ENCODE peak calls at places on chromosomes 5 and 9, in nine cellular contexts. S is nephron progenitor cell, J is AG09319, N is IMR-90, Z is MM.1S, Y is fibroblast of pulmonary artery, F is upper lobe of left lung, I is tibial artery, T is GM20000. G is an unnamed sample.

GRCh38 chr9:86034863-86035734 is 64.3 kb downstream of the GOLM1 start:
- DNase-seq in S (peak; percentile 47), F (no peak), I (no peak), T (peak; percentile 48), N (peak; percentile 40), J (no peak), Y (peak; percentile 49), Z (peak; percentile 27), G (peak; percentile 83)

GRCh38 chr9:86511614-86512360 is 157.6 kb upstream of the TUT7 start:
- DNase-seq in I (no peak), T (no peak), N (no peak), F (no peak), Z (no peak), S (no peak), J (no peak), Y (no peak), G (no peak)

GRCh38 chr9:70933318-70933717 is 188.1 kb downstream of the TRPM3 start:
- DNase-seq in Z (no peak), S (no peak), J (no peak), T (no peak), N (peak; percentile 8), Y (peak; percentile 37), I (no peak), F (no peak), G (no peak)

GRCh38 chr5:59760798-59761348 is 132.7 kb downstream of the PDE4D start:
- DNase-seq in Y (peak; percentile 84), I (no peak), F (no peak), J (no peak), Z (no peak), N (peak; percentile 55), S (no peak), T (no peak), G (no peak)

GRCh38 chr5:76379855-76380254 is 23.2 kb upstream of the IQGAP2 start:
- DNase-seq in J (no peak), Y (no peak), T (no peak), S (no peak), N (no peak), I (no peak), F (no peak), Z (no peak), G (no peak)

GRCh38 chr5:9241459-9241858 is 304.4 kb downstream of the SEMA5A start:
- DNase-seq in J (no peak), N (no peak), S (no peak), T (no peak), I (no peak), Y (no peak), Z (no peak), F (no peak), G (no peak)

GRCh38 chr9:111704503-111704902 is 43.1 kb downstream of the GNG10 start:
- DNase-seq in Y (no peak), I (no peak), T (no peak), S (no peak), Z (no peak), F (no peak), N (no peak), J (no peak), G (no peak)

GRCh38 chr5:53507013-53507412 is 26.6 kb downstream of the FST start:
- DNase-seq in Z (no peak), S (no peak), T (no peak), I (no peak), F (no peak), N (no peak), Y (no peak), J (no peak), G (no peak)

GRCh38 chr9:70556736-70557135 is 142.3 kb upstream of the KLF9 start:
- DNase-seq in S (no peak), I (no peak), F (no peak), Z (no peak), J (no peak), N (no peak), Y (no peak), T (no peak), G (no peak)

GRCh38 chr9:81416476-81417298 is 272.7 kb downstream of the TLE1 start:
- DNase-seq in Z (no peak), S (no peak), I (no peak), N (peak; percentile 41), Y (no peak), F (no peak), J (no peak), T (no peak), G (no peak)

GRCh38 chr9:11194249-11194648 is 581.4 kb upstream of the PTPRD start:
- DNase-seq in Y (no peak), N (no peak), S (no peak), J (no peak), Z (no peak), I (no peak), T (no peak), F (no peak), G (no peak)

GRCh38 chr5:140178482-140179116 is 3.6 kb downstream of the CYSTM1 start:
- DNase-seq in Z (no peak), I (no peak), J (no peak), S (no peak), N (no peak), T (no peak), Y (no peak), F (no peak), G (no peak)

GRCh38 chr9:82513242-82513750 is 524.7 kb downstream of the SPATA31D1 start:
- DNase-seq in N (peak; percentile 72), F (no peak), T (no peak), I (no peak), Z (no peak), S (no peak), J (no peak), Y (peak; percentile 41), G (no peak)

GRCh38 chr5:112532654-112533314 is 113.7 kb upstream of the EPB41L4A start:
- DNase-seq in S (no peak), F (no peak), Y (no peak), J (no peak), Z (no peak), I (no peak), T (no peak), N (no peak), G (no peak)

GRCh38 chr5:91311697-91312501 is 71.2 kb downstream of the ARRDC3 start:
- DNase-seq in Y (peak; percentile 99), J (peak; percentile 98), T (peak; percentile 35), N (peak; percentile 99), S (no peak), F (peak; percentile 93), Z (peak; percentile 96), I (peak; percentile 85), G (no peak)

GRCh38 chr5:67156976-67157583 is 39.5 kb downstream of the CD180 start:
- DNase-seq in I (no peak), Z (peak; percentile 49), N (peak; percentile 32), T (peak; percentile 61), F (no peak), J (no peak), Y (peak; percentile 50), S (peak; percentile 40), G (peak; percentile 74)

GRCh38 chr9:5326187-5326586 is 13.5 kb downstream of the RLN1 start:
- DNase-seq in N (no peak), I (no peak), Z (no peak), S (no peak), T (no peak), J (no peak), F (no peak), Y (no peak), G (peak; percentile 49)

GRCh38 chr9:5315187-5315923 is 10.8 kb upstream of the RLN2 start:
- DNase-seq in J (no peak), S (no peak), N (no peak), F (no peak), T (no peak), Z (no peak), I (no peak), Y (no peak), G (no peak)

GRCh38 chr9:5326893-5327548 is 12.7 kb downstream of the RLN1 start:
- DNase-seq in F (peak; percentile 82), Y (peak; percentile 1), Z (no peak), I (no peak), J (no peak), T (no peak), S (peak; percentile 38), N (peak; percentile 2), G (peak; percentile 93)

DNA sequence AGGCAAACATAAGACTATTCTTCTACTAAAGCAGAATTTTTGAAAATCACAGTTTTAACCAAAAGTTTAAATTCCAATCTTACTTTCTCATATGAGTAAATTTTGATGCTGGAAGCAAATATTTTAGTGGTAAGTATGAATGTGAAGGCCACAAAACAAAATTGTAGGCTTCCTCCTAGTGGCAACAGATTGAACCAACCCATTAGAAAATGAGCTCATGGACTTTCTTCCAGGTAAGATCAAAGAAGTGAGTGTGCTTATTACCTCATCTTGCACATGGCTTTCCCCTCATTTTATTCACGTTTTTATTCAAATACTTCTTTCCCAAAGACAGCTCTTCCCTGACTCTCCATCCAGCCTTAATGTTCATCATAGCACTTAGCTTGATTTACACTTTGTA is 16.5 kb upstream of the RLN2 start:
- DNase-seq in N (peak; percentile 22), J (no peak), Y (peak; percentile 1), F (no peak), T (no peak), S (no peak), I (no peak), Z (no peak), G (no peak)
- TF ChIP-seq CTCF in N (peak; percentile 24), J (no peak), Y (peak; percentile 11), F (no peak), T (no peak), S (no peak), I (no peak), Z (no peak), G (peak; percentile 39)

DNA sequence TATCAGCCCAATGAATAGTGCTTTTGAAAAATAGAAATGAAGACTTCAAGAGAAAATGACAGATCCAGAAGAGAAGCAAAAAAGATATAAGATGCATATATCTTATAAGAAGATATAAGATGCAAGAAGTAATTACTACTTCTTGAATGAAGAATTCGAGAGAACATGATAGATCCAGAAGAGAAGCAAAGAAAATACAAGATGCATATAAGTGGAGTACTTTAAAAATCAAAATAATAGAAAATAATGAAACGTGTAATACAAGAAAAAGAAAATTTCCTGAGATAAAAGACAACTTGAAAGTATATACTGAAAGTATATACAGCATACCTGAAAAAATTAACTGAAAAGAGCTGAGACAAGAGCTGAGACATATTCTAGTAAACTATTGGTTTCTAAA is 76.7 kb downstream of the DROSHA start:
- DNase-seq in S (no peak), Z (no peak), J (no peak), N (no peak), Y (no peak), F (no peak), T (no peak), I (no peak), G (no peak)
- TF ChIP-seq CTCF in S (no peak), Z (no peak), J (no peak), N (no peak), Y (no peak), F (no peak), T (no peak), I (no peak), G (no peak)

GRCh38 chr5:133404724-133405123 is 207.6 kb downstream of the FSTL4 start:
- DNase-seq in N (no peak), I (no peak), F (no peak), J (no peak), T (no peak), Z (no peak), S (no peak), Y (no peak), G (peak; percentile 70)
- TF ChIP-seq CTCF in N (no peak), I (no peak), F (no peak), J (no peak), T (no peak), Z (no peak), S (no peak), Y (no peak), G (peak; percentile 68)

GRCh38 chr9:106286249-106286648 is 576.7 kb upstream of the ZNF462 start:
- DNase-seq in I (no peak), Z (no peak), F (no peak), T (peak; percentile 8), S (peak; percentile 26), N (no peak), J (no peak), Y (no peak), G (peak; percentile 74)
- TF ChIP-seq CTCF in I (no peak), Z (no peak), F (no peak), T (no peak), S (peak; percentile 43), N (no peak), J (peak; percentile 10), Y (no peak), G (peak; percentile 81)